ENCODE peak calls at places on chromosome 11, in five cellular contexts. One of them, this sample, is unnamed.

GRCh38 chr11:118660646-118661424 is 18.6 kb downstream of the TREH start:
- DNase-seq in OCI-LY7: no peak
- DNase-seq in DND-41: no peak
- DNase-seq in A549: no peak
- DNase-seq in keratinocyte: no peak
- DNase-seq in this sample: no peak

GRCh38 chr11:14360976-14361375 is 2.0 kb upstream of the RRAS2 start:
- DNase-seq in DND-41: no peak
- DNase-seq in A549: no peak
- DNase-seq in keratinocyte: no peak
- DNase-seq in OCI-LY7: no peak
- DNase-seq in this sample: no peak

GRCh38 chr11:12854297-12854661 is 154.8 kb upstream of the RASSF10 start:
- DNase-seq in OCI-LY7: no peak
- DNase-seq in keratinocyte: no peak
- DNase-seq in A549: no peak
- DNase-seq in DND-41: no peak
- DNase-seq in this sample: no peak

GRCh38 chr11:27087425-27087824 is 46.8 kb downstream of the BBOX1 start:
- DNase-seq in DND-41: no peak
- DNase-seq in OCI-LY7: no peak
- DNase-seq in keratinocyte: no peak
- DNase-seq in A549: no peak
- DNase-seq in this sample: no peak

GRCh38 chr11:81772161-81772560 is 961.5 kb downstream of the FAM181B start:
- DNase-seq in A549: no peak
- DNase-seq in OCI-LY7: no peak
- DNase-seq in keratinocyte: no peak
- DNase-seq in DND-41: no peak
- DNase-seq in this sample: no peak

GRCh38 chr11:74954199-74954598 is 5.1 kb downstream of the SPCS2 start:
- DNase-seq in DND-41: no peak
- DNase-seq in keratinocyte: no peak
- DNase-seq in A549: no peak
- DNase-seq in OCI-LY7: no peak
- DNase-seq in this sample: no peak

GRCh38 chr11:76744186-76745058 is 38.7 kb upstream of the TSKU start:
- DNase-seq in keratinocyte: no peak
- DNase-seq in DND-41: no peak
- DNase-seq in OCI-LY7: no peak
- DNase-seq in A549: no peak
- DNase-seq in this sample: no peak

GRCh38 chr11:859394-860131 is 16.9 kb downstream of the TSPAN4 start:
- DNase-seq in DND-41: peak
- DNase-seq in keratinocyte: no peak
- DNase-seq in OCI-LY7: no peak
- DNase-seq in A549: peak
- DNase-seq in this sample: no peak

GRCh38 chr11:76074178-76075112 is 131.9 kb downstream of the WNT11 start:
- DNase-seq in keratinocyte: no peak
- DNase-seq in OCI-LY7: no peak
- DNase-seq in A549: no peak
- DNase-seq in DND-41: no peak
- DNase-seq in this sample: no peak

GRCh38 chr11:102111011-102111786 is 952 bp downstream of the YAP1 start:
- DNase-seq in A549: peak
- DNase-seq in DND-41: no peak
- DNase-seq in keratinocyte: no peak
- DNase-seq in OCI-LY7: no peak
- DNase-seq in this sample: peak

DNA sequence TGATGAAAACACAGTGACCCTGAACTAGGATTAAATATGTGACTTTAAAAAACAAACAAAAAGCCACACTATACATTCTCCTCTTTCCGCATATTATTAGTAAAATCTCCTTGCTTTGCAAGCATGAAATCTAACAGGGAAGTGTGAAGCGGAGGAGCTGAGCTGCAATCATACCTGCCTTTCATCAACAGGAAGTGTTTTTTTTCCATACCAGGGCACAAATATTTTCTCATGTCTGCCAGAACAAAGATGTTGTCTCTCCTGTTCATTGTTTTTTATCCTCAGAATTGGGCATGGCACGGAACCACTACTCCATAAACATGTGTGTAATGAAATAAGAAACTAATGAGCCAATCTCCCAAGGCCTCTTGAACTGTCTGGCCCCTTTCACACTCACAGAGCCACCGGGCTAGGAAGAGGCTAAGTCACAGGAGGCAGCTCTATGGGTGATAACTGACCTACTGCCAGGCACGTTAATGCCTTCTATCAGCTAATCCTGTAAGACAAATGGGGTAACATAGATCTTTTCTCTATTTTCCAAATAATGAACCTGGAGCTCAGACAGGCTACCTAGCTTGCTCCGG is 124.5 kb downstream of the ETS1 start:
- DNase-seq in OCI-LY7: no peak
- DNase-seq in A549: no peak
- DNase-seq in DND-41: no peak
- DNase-seq in keratinocyte: no peak
- DNase-seq in this sample: no peak
- H3K4me2 ChIP-seq in OCI-LY7: no peak
- H3K4me2 ChIP-seq in A549: no peak
- H3K4me2 ChIP-seq in DND-41: no peak
- H3K4me2 ChIP-seq in keratinocyte: no peak
- H3K4me2 ChIP-seq in this sample: no peak

GRCh38 chr11:25197515-25197914 is 700.7 kb downstream of the LUZP2 start:
- DNase-seq in OCI-LY7: no peak
- DNase-seq in keratinocyte: no peak
- DNase-seq in A549: no peak
- DNase-seq in DND-41: no peak
- DNase-seq in this sample: no peak

GRCh38 chr11:25200925-25201324 is 704.1 kb downstream of the LUZP2 start:
- DNase-seq in A549: no peak
- DNase-seq in DND-41: no peak
- DNase-seq in keratinocyte: no peak
- DNase-seq in OCI-LY7: no peak
- DNase-seq in this sample: no peak

GRCh38 chr11:25198704-25199103 is 701.9 kb downstream of the LUZP2 start:
- DNase-seq in keratinocyte: no peak
- DNase-seq in OCI-LY7: no peak
- DNase-seq in DND-41: no peak
- DNase-seq in A549: no peak
- DNase-seq in this sample: no peak
- TF ChIP-seq CTCF in keratinocyte: no peak
- TF ChIP-seq CTCF in OCI-LY7: no peak
- TF ChIP-seq CTCF in DND-41: no peak
- TF ChIP-seq CTCF in A549: no peak
- TF ChIP-seq CTCF in this sample: no peak

GRCh38 chr11:125404136-125404810 is 91.8 kb downstream of the FEZ1 start:
- DNase-seq in keratinocyte: no peak
- DNase-seq in OCI-LY7: no peak
- DNase-seq in DND-41: no peak
- DNase-seq in A549: no peak
- DNase-seq in this sample: no peak

GRCh38 chr11:125404811-125405481 is 91.1 kb downstream of the FEZ1 start:
- DNase-seq in OCI-LY7: peak
- DNase-seq in A549: peak
- DNase-seq in keratinocyte: no peak
- DNase-seq in DND-41: peak
- DNase-seq in this sample: peak

GRCh38 chr11:125410091-125410490 is 86.0 kb downstream of the FEZ1 start:
- DNase-seq in DND-41: no peak
- DNase-seq in OCI-LY7: no peak
- DNase-seq in keratinocyte: peak
- DNase-seq in A549: no peak
- DNase-seq in this sample: no peak

GRCh38 chr11:125408281-125408680 is 87.8 kb downstream of the FEZ1 start:
- DNase-seq in A549: no peak
- DNase-seq in OCI-LY7: no peak
- DNase-seq in DND-41: no peak
- DNase-seq in keratinocyte: no peak
- DNase-seq in this sample: no peak

GRCh38 chr11:125407046-125407445 is 89.0 kb downstream of the FEZ1 start:
- DNase-seq in OCI-LY7: no peak
- DNase-seq in A549: no peak
- DNase-seq in keratinocyte: no peak
- DNase-seq in DND-41: no peak
- DNase-seq in this sample: no peak
- H3K27ac ChIP-seq in OCI-LY7: no peak
- H3K27ac ChIP-seq in A549: no peak
- H3K27ac ChIP-seq in keratinocyte: no peak
- H3K27ac ChIP-seq in DND-41: no peak
- H3K27ac ChIP-seq in this sample: no peak

GRCh38 chr11:47960015-47960414 is 20.3 kb upstream of the PTPRJ start:
- DNase-seq in A549: no peak
- DNase-seq in DND-41: no peak
- DNase-seq in keratinocyte: no peak
- DNase-seq in OCI-LY7: no peak
- DNase-seq in this sample: no peak

GRCh38 chr11:47950396-47950795 is 30.0 kb upstream of the PTPRJ start:
- DNase-seq in keratinocyte: no peak
- DNase-seq in DND-41: peak
- DNase-seq in OCI-LY7: peak
- DNase-seq in A549: no peak
- DNase-seq in this sample: peak

GRCh38 chr11:47955356-47955755 is 25.0 kb upstream of the PTPRJ start:
- DNase-seq in OCI-LY7: peak
- DNase-seq in keratinocyte: no peak
- DNase-seq in A549: no peak
- DNase-seq in DND-41: no peak
- DNase-seq in this sample: peak
- H3K4me2 ChIP-seq in OCI-LY7: peak
- H3K4me2 ChIP-seq in keratinocyte: no peak
- H3K4me2 ChIP-seq in A549: peak
- H3K4me2 ChIP-seq in DND-41: no peak
- H3K4me2 ChIP-seq in this sample: no peak

GRCh38 chr11:64848779-64849599 is 4.5 kb upstream of the CDC42BPG start:
- DNase-seq in DND-41: no peak
- DNase-seq in OCI-LY7: peak
- DNase-seq in keratinocyte: no peak
- DNase-seq in A549: no peak
- DNase-seq in this sample: peak

GRCh38 chr11:64848214-64848778 is 3.8 kb upstream of the CDC42BPG start:
- DNase-seq in A549: no peak
- DNase-seq in DND-41: no peak
- DNase-seq in keratinocyte: no peak
- DNase-seq in OCI-LY7: no peak
- DNase-seq in this sample: no peak

GRCh38 chr11:64851831-64852337 is 7.4 kb upstream of the CDC42BPG start:
- DNase-seq in A549: no peak
- DNase-seq in OCI-LY7: peak
- DNase-seq in DND-41: no peak
- DNase-seq in keratinocyte: no peak
- DNase-seq in this sample: peak

GRCh38 chr11:64850979-64851567 is 6.6 kb upstream of the CDC42BPG start:
- DNase-seq in OCI-LY7: peak
- DNase-seq in DND-41: no peak
- DNase-seq in keratinocyte: no peak
- DNase-seq in A549: no peak
- DNase-seq in this sample: peak

DNA sequence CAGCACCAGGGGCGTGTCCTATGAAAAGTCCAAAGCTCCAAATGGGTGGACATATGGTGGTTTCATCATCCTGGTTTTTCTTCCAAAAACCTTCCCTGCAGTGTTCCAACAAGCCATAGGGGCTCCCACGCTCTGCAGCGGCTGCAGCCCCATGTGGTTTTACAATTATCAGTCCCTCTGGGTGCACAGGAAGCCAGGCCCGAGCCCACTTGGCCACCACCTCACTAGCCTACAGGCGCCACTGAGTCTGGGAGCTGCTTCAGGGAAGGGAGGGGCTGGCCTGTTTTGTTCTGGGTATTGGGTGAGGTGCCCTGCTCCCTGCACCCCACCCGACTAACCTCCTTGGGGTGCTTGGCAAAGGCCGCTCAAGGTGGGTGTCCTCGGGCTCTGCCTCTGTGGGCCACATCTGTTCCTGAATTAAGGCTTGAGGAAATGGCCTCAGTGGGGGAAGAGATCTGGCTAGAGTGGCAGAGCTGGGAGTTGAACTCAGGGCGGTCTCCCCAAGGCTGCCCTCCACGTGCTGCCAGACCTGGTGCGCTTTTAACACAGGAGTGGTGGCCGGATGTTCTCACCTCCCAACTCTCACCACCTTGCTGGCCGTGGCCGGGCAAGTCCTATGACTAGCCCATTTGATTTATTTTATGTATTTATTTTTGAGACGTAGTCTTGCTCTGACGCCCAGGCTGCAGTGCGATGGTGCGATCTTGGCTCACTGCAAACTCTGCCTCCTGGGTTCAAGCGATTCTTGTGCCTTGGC is 5.3 kb upstream of the CDC42BPG start:
- DNase-seq in A549: no peak
- DNase-seq in keratinocyte: no peak
- DNase-seq in OCI-LY7: no peak
- DNase-seq in DND-41: no peak
- DNase-seq in this sample: no peak
- TF ChIP-seq CTCF in A549: no peak
- TF ChIP-seq CTCF in keratinocyte: no peak
- TF ChIP-seq CTCF in OCI-LY7: no peak
- TF ChIP-seq CTCF in DND-41: no peak
- TF ChIP-seq CTCF in this sample: no peak

GRCh38 chr11:18332302-18332701 is 9.9 kb downstream of the GTF2H1 start:
- DNase-seq in A549: no peak
- DNase-seq in DND-41: no peak
- DNase-seq in keratinocyte: no peak
- DNase-seq in OCI-LY7: no peak
- DNase-seq in this sample: peak
- H3K27ac ChIP-seq in A549: peak
- H3K27ac ChIP-seq in DND-41: no peak
- H3K27ac ChIP-seq in keratinocyte: no peak
- H3K27ac ChIP-seq in OCI-LY7: no peak
- H3K27ac ChIP-seq in this sample: peak

GRCh38 chr11:6841694-6842093 is 3.8 kb upstream of the OR10A5 start:
- DNase-seq in DND-41: no peak
- DNase-seq in OCI-LY7: no peak
- DNase-seq in keratinocyte: no peak
- DNase-seq in A549: no peak
- DNase-seq in this sample: no peak
- H3K4me2 ChIP-seq in DND-41: no peak
- H3K4me2 ChIP-seq in OCI-LY7: no peak
- H3K4me2 ChIP-seq in keratinocyte: no peak
- H3K4me2 ChIP-seq in A549: no peak
- H3K4me2 ChIP-seq in this sample: peak